ENCODE peak calls at places on chromosomes 6 and 20, in nine cellular contexts. I is GM20000; D is AG04450; O is CD4-positive, alpha-beta T cell; Q is neural crest cell; E is transverse colon; W is pancreas; B is IMR-90; A is ovary. L is an unnamed sample.

GRCh38 chr6:137286926-137287325 is 67.7 kb upstream of the IFNGR1 start:
- DNase-seq in A (no peak), D (no peak), W (no peak), E (no peak), O (no peak), B (peak; percentile 30), Q (no peak), I (no peak), L (no peak)

GRCh38 chr6:55997223-55997874 is 122.0 kb upstream of the BMP5 start:
- DNase-seq in I (no peak), E (no peak), W (no peak), B (no peak), O (no peak), Q (no peak), A (no peak), D (no peak), L (no peak)

GRCh38 chr20:57869951-57870315 is 160.1 kb upstream of the PMEPA1 start:
- DNase-seq in D (no peak), E (no peak), A (no peak), I (no peak), Q (no peak), B (no peak), W (no peak), O (no peak), L (no peak)

GRCh38 chr20:49557449-49557848 is 10.5 kb downstream of the PTGIS start:
- DNase-seq in E (no peak), D (no peak), O (no peak), A (no peak), I (no peak), B (peak; percentile 50), Q (no peak), W (no peak), L (no peak)

GRCh38 chr6:52749546-52750152 is 13.6 kb downstream of the GSTA2 start:
- DNase-seq in B (no peak), D (no peak), W (no peak), O (no peak), I (no peak), A (no peak), Q (no peak), E (no peak), L (no peak)

GRCh38 chr20:60054716-60055371 is 96.6 kb downstream of the CDH26 start:
- DNase-seq in E (no peak), A (no peak), D (no peak), B (no peak), Q (no peak), O (no peak), I (no peak), W (no peak), L (no peak)

GRCh38 chr20:10940941-10941340 is 267.1 kb upstream of the JAG1 start:
- DNase-seq in B (no peak), I (peak; percentile 65), O (no peak), D (no peak), E (no peak), A (no peak), Q (no peak), W (no peak), L (peak; percentile 33)

GRCh38 chr20:25273046-25273445 is 25.2 kb downstream of the PYGB start:
- DNase-seq in I (no peak), A (no peak), E (peak; percentile 3), W (no peak), O (no peak), B (no peak), D (no peak), Q (no peak), L (no peak)

GRCh38 chr20:53194310-53194709 is 222.2 kb downstream of the TSHZ2 start:
- DNase-seq in O (no peak), E (no peak), B (no peak), A (no peak), Q (no peak), I (no peak), W (no peak), D (no peak), L (no peak)

GRCh38 chr20:53201588-53201987 is 229.4 kb downstream of the TSHZ2 start:
- DNase-seq in W (no peak), O (no peak), B (no peak), I (no peak), A (no peak), D (no peak), E (no peak), Q (no peak), L (no peak)

GRCh38 chr20:53191957-53192356 is 219.8 kb downstream of the TSHZ2 start:
- DNase-seq in E (no peak), A (no peak), O (no peak), Q (no peak), B (no peak), D (no peak), W (no peak), I (no peak), L (no peak)

GRCh38 chr20:53194891-53195290 is 222.7 kb downstream of the TSHZ2 start:
- DNase-seq in W (no peak), I (no peak), D (no peak), E (no peak), A (no peak), O (no peak), Q (no peak), B (no peak), L (no peak)

GRCh38 chr20:53195882-53196610 is 223.9 kb downstream of the TSHZ2 start:
- DNase-seq in Q (no peak), D (no peak), B (no peak), I (no peak), E (no peak), O (no peak), W (no peak), A (no peak), L (no peak)
- TF ChIP-seq CTCF in Q (no peak), D (no peak), B (no peak), I (no peak), E (no peak), O (no peak), W (no peak), A (no peak), L (no peak)

GRCh38 chr6:90179190-90180169 is 117.2 kb downstream of the BACH2 start:
- DNase-seq in O (no peak), W (no peak), D (no peak), A (no peak), E (no peak), I (no peak), Q (no peak), B (no peak), L (no peak)
- TF ChIP-seq CTCF in O (peak; percentile 75), W (peak; percentile 38), D (peak; percentile 50), A (no peak), E (peak; percentile 39), I (no peak), Q (peak; percentile 61), B (peak; percentile 43), L (peak; percentile 29)

DNA sequence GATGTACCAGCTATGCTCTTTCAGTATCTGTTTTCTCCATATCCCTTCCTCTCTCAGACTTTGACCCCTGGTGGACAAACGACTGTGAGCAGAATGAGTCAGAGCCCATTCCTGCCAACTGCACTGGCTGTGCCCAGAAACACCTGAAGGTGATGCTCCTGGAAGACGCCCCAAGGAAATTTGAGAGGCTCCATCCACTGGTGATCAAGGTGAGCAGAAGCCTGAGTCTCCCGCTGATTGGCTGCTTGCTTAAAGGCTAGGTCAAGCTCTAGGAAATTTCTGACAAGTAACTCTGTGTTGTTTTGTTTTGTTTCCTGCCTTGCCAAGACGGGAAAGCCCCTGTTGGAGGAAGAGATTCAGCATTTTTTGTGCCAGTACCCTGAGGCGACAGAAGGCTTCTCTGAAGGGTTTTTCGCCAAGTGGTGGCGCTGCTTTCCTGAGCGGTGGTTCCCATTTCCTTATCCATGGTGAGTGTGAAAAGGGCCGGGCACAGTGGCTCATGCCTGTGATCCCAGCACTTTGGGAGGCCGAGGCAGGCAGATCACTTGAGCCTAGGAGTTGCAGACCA is 28.6 kb downstream of the C6orf89 start:
- DNase-seq in I (no peak), A (no peak), O (no peak), B (peak; percentile 56), Q (no peak), W (peak; percentile 72), D (no peak), E (peak; percentile 77), L (no peak)
- TF ChIP-seq CTCF in I (no peak), A (no peak), O (no peak), B (peak; percentile 31), Q (peak; percentile 40), W (no peak), D (peak; percentile 44), E (peak; percentile 54), L (no peak)

DNA sequence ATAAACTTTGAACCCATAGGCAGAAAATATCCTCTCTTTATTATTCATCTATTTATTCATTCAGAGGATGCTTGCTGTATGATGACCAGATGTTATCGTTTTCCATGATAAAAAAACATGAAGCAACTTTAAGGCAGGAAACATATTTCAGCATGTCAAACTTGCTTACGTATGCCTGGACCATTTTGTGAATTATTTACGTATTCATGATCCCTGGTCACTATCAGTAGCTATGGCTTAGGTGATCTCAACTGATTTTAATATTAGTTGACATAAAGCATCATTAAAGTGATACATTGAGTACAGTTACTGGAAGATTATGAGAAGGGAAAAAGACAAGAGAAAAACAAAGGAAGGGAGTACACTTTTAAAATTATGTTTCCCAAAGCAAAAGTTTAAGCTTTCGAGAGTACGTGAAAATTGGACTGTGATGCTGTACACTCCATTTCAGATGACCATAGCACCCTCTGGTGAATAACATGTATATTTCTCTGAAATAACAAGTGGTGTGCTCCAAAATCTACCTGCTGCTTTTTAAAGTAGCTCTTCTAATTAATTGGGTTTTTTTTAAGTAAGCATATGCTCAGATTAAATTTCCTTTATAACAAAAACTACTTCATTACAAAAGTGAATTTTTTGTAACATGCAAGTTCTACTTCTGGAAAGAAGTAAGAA is 215.1 kb upstream of the HSF2 start:
- DNase-seq in O (no peak), B (peak; percentile 47), Q (no peak), I (no peak), W (no peak), E (no peak), A (no peak), D (peak; percentile 11), L (no peak)
- TF ChIP-seq CTCF in O (no peak), B (peak; percentile 64), Q (peak; percentile 66), I (no peak), W (peak; percentile 9), E (no peak), A (peak; percentile 53), D (peak; percentile 54), L (no peak)

GRCh38 chr6:4209201-4209600 is 73.8 kb upstream of the ECI2 start:
- DNase-seq in W (no peak), O (no peak), A (no peak), Q (no peak), E (no peak), B (no peak), D (no peak), I (no peak), L (no peak)

GRCh38 chr6:4208158-4208557 is 72.8 kb upstream of the ECI2 start:
- DNase-seq in Q (no peak), D (no peak), I (no peak), E (no peak), W (no peak), B (no peak), A (no peak), O (no peak), L (no peak)

GRCh38 chr6:4212588-4212987 is 77.2 kb upstream of the ECI2 start:
- DNase-seq in B (no peak), E (no peak), Q (no peak), A (no peak), W (no peak), O (no peak), D (no peak), I (no peak), L (no peak)

GRCh38 chr6:4210619-4211419 is 75.4 kb upstream of the ECI2 start:
- DNase-seq in W (peak; percentile 45), B (peak; percentile 68), E (peak; percentile 56), A (peak; percentile 35), Q (peak; percentile 58), I (peak; percentile 53), O (peak; percentile 30), D (peak; percentile 42), L (peak; percentile 53)
- TF ChIP-seq CTCF in W (peak; percentile 55), B (peak; percentile 77), E (peak; percentile 50), A (peak; percentile 34), Q (peak; percentile 71), I (peak; percentile 60), O (peak; percentile 72), D (peak; percentile 87), L (peak; percentile 75)